ENCODE peak calls at places on chromosomes 1 and 21, in eight cellular contexts. F is hepatic stellate cell; J is suprapubic skin; U is stromal cell of bone marrow; X is activated naive CD8-positive, alpha-beta T cell treated with anti-CD3 and anti-CD28 coated beads, Interleukin-2, amount 50 U/mL, for 24 hours; L is T-helper 17 cell; R is stimulated activated CD8-positive, alpha-beta memory T cell treated with anti-CD3 and anti-CD28 coated beads, Interleukin-4, amount 100 ng/mL, for 4 hours; E is amniotic epithelial cell. C is an unnamed sample.

GRCh38 chr21:15195768-15196167 is 131.0 kb upstream of the NRIP1 start:
- DNase-seq in F (no peak), J (no peak), U (no peak), X (no peak), L (no peak), R (no peak), E (no peak), C (no peak)

GRCh38 chr21:39593522-39593921 is 19.2 kb upstream of the B3GALT5 start:
- DNase-seq in F (no peak), J (no peak), U (no peak), X (no peak), L (no peak), R (no peak), E (peak; percentile 40), C (no peak)

GRCh38 chr21:39386899-39387298 is 38.0 kb upstream of the HMGN1 start:
- DNase-seq in F (no peak), J (no peak), U (no peak), X (no peak), L (no peak), R (no peak), E (no peak), C (no peak)

GRCh38 chr21:28632718-28633408 is 359.8 kb downstream of the LTN1 start:
- DNase-seq in F (peak; percentile 19), J (no peak), U (peak; percentile 55), X (no peak), L (no peak), R (no peak), E (peak; percentile 71), C (no peak)

GRCh38 chr21:27108228-27108627 is 141.3 kb upstream of the ADAMTS5 start:
- DNase-seq in F (peak; percentile 3), J (no peak), U (no peak), X (no peak), L (no peak), R (no peak), E (peak; percentile 58), C (no peak)

GRCh38 chr21:38752051-38752505 is 53.7 kb upstream of the ETS2 start:
- DNase-seq in F (no peak), J (no peak), U (no peak), X (no peak), L (no peak), R (no peak), E (no peak), C (no peak)

GRCh38 chr1:117396636-117397035 is 29.4 kb downstream of the MAN1A2 start:
- DNase-seq in F (no peak), J (no peak), U (no peak), X (no peak), L (no peak), R (no peak), E (no peak), C (no peak)

GRCh38 chr1:208631516-208631915 is 387.3 kb upstream of the PLXNA2 start:
- DNase-seq in F (no peak), J (no peak), U (no peak), X (no peak), L (no peak), R (no peak), E (no peak), C (no peak)

GRCh38 chr1:178953538-178954207 is 72.0 kb upstream of the FAM20B start:
- DNase-seq in F (no peak), J (no peak), U (no peak), X (no peak), L (no peak), R (no peak), E (no peak), C (no peak)